ENCODE peak calls at places on chromosome X, in nine cellular contexts. C is GM04504; D is ascending aorta; J is AML-193; P is kidney tubule cell; F is T-cell; T is brain microvascular endothelial cell; A is colonic mucosa; Y is activated T-cell treated with anti-CD3 and anti-CD28 coated beads, Interleukin-2, amount 50 U/mL, for 4 hours. I is an unnamed sample.

GRCh38 chrX:124679199-124679598 is 332.8 kb downstream of the SH2D1A start:
- DNase-seq in C (no peak), D (no peak), J (no peak), P (no peak), F (no peak), T (no peak), A (no peak), Y (no peak), I (no peak)

GRCh38 chrX:3638280-3638873 is 75.1 kb downstream of the PRKX start:
- DNase-seq in C (peak; percentile 21), D (no peak), J (peak; percentile 17), P (peak; percentile 44), F (peak; percentile 31), T (peak; percentile 37), A (peak; percentile 57), Y (peak; percentile 32), I (peak; percentile 61)

GRCh38 chrX:145729635-145730034 is 88.0 kb upstream of the SLITRK2 start:
- DNase-seq in C (no peak), D (no peak), J (no peak), P (no peak), F (no peak), T (peak; percentile 49), A (no peak), Y (no peak), I (no peak)

GRCh38 chrX:9337056-9337455 is 127.8 kb upstream of the TBL1X start:
- DNase-seq in C (peak; percentile 47), D (no peak), J (no peak), P (no peak), F (no peak), T (no peak), A (no peak), Y (no peak), I (peak; percentile 80)

GRCh38 chrX:12967711-12968465 is 7.0 kb upstream of the TMSB4X start:
- DNase-seq in C (no peak), D (no peak), J (no peak), P (no peak), F (no peak), T (no peak), A (no peak), Y (no peak), I (no peak)

GRCh38 chrX:31012509-31013025 is 59.3 kb downstream of the FTHL17 start:
- DNase-seq in C (no peak), D (no peak), J (no peak), P (no peak), F (no peak), T (no peak), A (no peak), Y (no peak), I (no peak)

GRCh38 chrX:155027509-155028066 is 944 bp downstream of the FUNDC2 start:
- DNase-seq in C (peak; percentile 42), D (no peak), J (peak; percentile 45), P (peak; percentile 37), F (no peak), T (peak; percentile 45), A (peak; percentile 29), Y (no peak), I (peak; percentile 39)

GRCh38 chrX:105302246-105302645 is 81.8 kb upstream of the TEX13A start:
- DNase-seq in C (no peak), D (no peak), J (no peak), P (peak; percentile 4), F (no peak), T (no peak), A (no peak), Y (no peak), I (no peak)

GRCh38 chrX:138756234-138756633 is 44.7 kb upstream of the FGF13 start:
- DNase-seq in C (peak; percentile 44), D (no peak), J (no peak), P (peak; percentile 73), F (no peak), T (peak; percentile 2), A (peak; percentile 18), Y (no peak), I (no peak)

GRCh38 chrX:111164728-111165127 is 68.7 kb downstream of the PAK3 start:
- DNase-seq in C (no peak), D (no peak), J (peak; percentile 1), P (peak; percentile 18), F (no peak), T (no peak), A (no peak), Y (no peak), I (peak; percentile 0)

GRCh38 chrX:139179592-139179991 is 350.9 kb upstream of the F9 start:
- DNase-seq in C (no peak), D (no peak), J (no peak), P (peak; percentile 23), F (no peak), T (no peak), A (no peak), Y (no peak), I (no peak)

GRCh38 chrX:48685416-48685815 is 1.8 kb downstream of the WAS start:
- DNase-seq in C (no peak), D (no peak), J (no peak), P (no peak), F (no peak), T (no peak), A (no peak), Y (no peak), I (no peak)

GRCh38 chrX:134603806-134604700 is 54.2 kb downstream of the PLAC1 start:
- DNase-seq in C (peak; percentile 96), D (no peak), J (no peak), P (peak; percentile 82), F (no peak), T (peak; percentile 75), A (no peak), Y (no peak), I (peak; percentile 84)

GRCh38 chrX:35382966-35383365 is 415.2 kb upstream of the MAGEB16 start:
- DNase-seq in C (no peak), D (no peak), J (no peak), P (no peak), F (no peak), T (no peak), A (no peak), Y (no peak), I (no peak)

GRCh38 chrX:48521353-48522243 is at the start of gene EBP:
- DNase-seq in C (no peak), D (peak; percentile 69), J (peak; percentile 77), P (peak; percentile 90), F (peak; percentile 94), T (peak; percentile 81), A (peak; percentile 95), Y (peak; percentile 90), I (peak; percentile 78)

I was measured in foreskin fibroblast.